ENCODE peak calls at places on chromosomes 11 and 22, in eight cellular contexts. M is cardiac muscle cell, E is K562, C is aorta, P is OCI-LY7, W is tibial nerve, B is HFF-Myc, K is kidney. J is an unnamed sample.

GRCh38 chr11:118088531-118088930 is 1.8 kb upstream of the SMIM35 start:
- DNase-seq in M (no peak), E (no peak), C (no peak), P (no peak), W (no peak), B (no peak), K (peak; percentile 87), J (no peak)

GRCh38 chr11:36455658-36456111 is 54.4 kb downstream of the TRAF6 start:
- DNase-seq in M (peak; percentile 98), E (peak; percentile 11), C (peak; percentile 95), P (no peak), W (peak; percentile 52), B (peak; percentile 88), K (peak; percentile 95), J (peak; percentile 96)

GRCh38 chr22:23591203-23591791 is 11.2 kb upstream of the IGLL1 start:
- DNase-seq in M (peak; percentile 78), E (peak; percentile 60), C (peak; percentile 81), P (peak; percentile 66), W (peak; percentile 50), B (no peak), K (peak; percentile 77), J (no peak)

GRCh38 chr11:92152245-92152644 is 72.4 kb upstream of the FAT3 start:
- DNase-seq in M (no peak), E (peak; percentile 3), C (no peak), P (no peak), W (no peak), B (no peak), K (no peak), J (no peak)

GRCh38 chr11:114057147-114057546 is 2.4 kb upstream of the ZBTB16 start:
- DNase-seq in M (no peak), E (no peak), C (no peak), P (no peak), W (no peak), B (no peak), K (no peak), J (no peak)

GRCh38 chr11:14974723-14975587 is 2.8 kb upstream of the CALCA start:
- DNase-seq in M (peak; percentile 49), E (peak; percentile 66), C (peak; percentile 81), P (peak; percentile 40), W (peak; percentile 15), B (no peak), K (no peak), J (peak; percentile 89)

GRCh38 chr11:10350341-10350740 is 45.5 kb downstream of the ADM start:
- DNase-seq in M (peak; percentile 70), E (no peak), C (no peak), P (no peak), W (no peak), B (no peak), K (no peak), J (no peak)

GRCh38 chr22:44928711-44929347 is 81.0 kb downstream of the PHF21B start:
- DNase-seq in M (no peak), E (no peak), C (peak; percentile 51), P (no peak), W (no peak), B (no peak), K (peak; percentile 41), J (peak; percentile 37)

GRCh38 chr11:15547685-15548084 is 433.0 kb downstream of the INSC start:
- DNase-seq in M (no peak), E (no peak), C (no peak), P (no peak), W (no peak), B (no peak), K (no peak), J (no peak)

DNA sequence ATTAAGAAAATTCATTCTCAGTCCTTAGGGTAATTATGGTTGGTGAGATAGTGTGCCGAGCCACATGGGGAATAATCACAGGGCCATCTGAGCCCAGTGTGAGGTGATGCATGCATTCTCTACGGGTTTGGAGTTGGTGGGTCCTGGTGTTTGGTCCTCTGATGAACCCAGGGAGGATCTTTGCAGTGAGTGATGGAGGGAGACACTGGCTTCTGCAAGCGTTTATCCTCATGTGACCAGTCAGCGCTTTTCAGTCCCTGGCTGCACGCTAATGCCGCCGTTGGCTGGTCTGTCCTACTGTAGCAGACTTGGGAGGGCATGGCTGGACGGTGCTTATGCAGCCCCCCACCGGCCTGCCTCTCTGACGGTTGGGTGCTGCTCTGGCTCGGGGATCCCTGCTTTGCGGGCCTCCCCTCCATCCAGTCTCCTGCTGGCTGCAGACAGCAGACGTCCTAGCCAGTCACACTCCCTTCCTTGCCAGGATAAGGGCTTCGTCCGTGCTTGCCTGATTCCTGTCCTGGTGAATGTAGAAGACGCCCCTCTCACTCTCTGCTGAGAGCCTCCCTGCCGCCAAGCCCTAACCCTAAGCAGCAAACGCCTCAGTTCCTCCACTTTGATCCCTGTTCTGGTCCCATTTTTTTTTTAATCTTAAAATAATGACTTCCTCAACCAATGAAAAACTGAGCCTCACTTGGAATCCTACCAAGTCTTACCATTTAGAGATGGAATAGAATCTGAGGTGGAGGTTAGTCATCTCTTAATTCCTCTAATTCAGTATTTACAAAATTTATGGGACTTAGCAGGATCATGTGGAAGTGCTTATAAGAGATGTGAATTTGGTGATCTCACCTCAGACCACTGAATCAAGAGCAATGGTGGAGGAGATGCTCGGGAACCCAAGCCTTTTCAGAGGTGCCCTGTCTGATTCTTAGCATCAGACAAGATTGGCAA is 143.7 kb upstream of the SORL1-AS1 start:
- DNase-seq in M (no peak), E (no peak), C (no peak), P (no peak), W (no peak), B (peak; percentile 65), K (no peak), J (peak; percentile 84)
- H3K4me3 ChIP-seq in M (no peak overlapping the region), E (no peak overlapping the region), C (no peak overlapping the region), P (no peak overlapping the region), W (no peak overlapping the region), B (peak overlapping the region; percentile 18), K (no peak overlapping the region), J (peak overlapping the region; percentile 2)

DNA sequence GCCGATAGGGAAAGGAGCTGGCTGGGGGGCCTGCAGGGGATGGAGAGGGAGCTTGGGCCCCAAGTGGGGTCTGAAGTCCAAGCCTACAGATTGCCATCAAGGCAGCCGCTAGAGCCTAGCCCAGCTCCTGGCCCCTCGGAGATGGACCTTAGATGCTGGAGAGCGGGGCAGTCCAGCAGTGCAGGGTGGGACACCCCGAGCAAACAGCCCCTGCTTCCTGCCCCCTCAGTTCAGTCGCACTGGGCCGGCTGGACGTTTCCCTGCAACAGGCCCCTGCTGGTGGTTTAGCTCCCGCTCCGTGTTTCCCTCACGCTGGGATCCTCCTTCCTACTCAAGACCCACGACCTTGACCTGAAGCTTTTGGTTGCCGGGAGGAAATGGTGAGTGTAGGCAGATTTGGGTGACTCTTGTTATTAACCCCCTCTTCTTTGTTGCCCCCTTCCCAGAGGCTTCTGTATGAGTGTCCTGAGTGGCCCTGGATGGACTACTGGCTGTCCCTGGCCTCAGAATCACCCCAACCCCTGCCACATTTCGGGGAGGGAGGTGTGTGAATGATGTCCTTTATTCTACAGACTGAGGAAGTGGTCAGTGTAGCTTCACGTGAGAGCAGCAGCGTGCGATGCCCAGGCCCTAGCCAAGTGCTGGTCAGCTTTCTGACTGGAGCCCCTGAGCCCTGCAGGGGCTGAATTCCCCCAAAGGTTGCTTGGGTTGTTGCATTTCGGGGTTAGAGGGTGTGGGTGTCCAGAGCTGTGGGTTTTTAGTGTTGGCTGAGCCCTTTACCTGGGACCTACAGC is 2.7 kb downstream of the ST3GAL4 start:
- DNase-seq in M (no peak), E (no peak), C (peak; percentile 75), P (no peak), W (no peak), B (no peak), K (no peak), J (no peak)
- H3K4me3 ChIP-seq in M (no peak overlapping the region), E (no peak overlapping the region), C (no peak overlapping the region), P (no peak overlapping the region), W (peak overlapping the region; percentile 81), B (peak overlapping the region; percentile 60), K (no peak overlapping the region), J (no peak overlapping the region)

GRCh38 chr22:35540600-35541253 is at the start of gene RASD2:
- DNase-seq in M (peak; percentile 31), E (peak; percentile 14), C (no peak), P (peak; percentile 31), W (no peak), B (no peak), K (no peak), J (peak; percentile 87)
- H3K4me3 ChIP-seq in M (peak within 1 kb of the TSS; percentile 51), E (peak within 1 kb of the TSS; percentile 32), C (peak within 1 kb of the TSS; percentile 68), P (peak within 1 kb of the TSS; percentile 69), W (peak within 1 kb of the TSS; percentile 10), B (peak within 1 kb of the TSS; percentile 44), K (peak within 1 kb of the TSS; percentile 52), J (peak within 1 kb of the TSS; percentile 69)

DNA sequence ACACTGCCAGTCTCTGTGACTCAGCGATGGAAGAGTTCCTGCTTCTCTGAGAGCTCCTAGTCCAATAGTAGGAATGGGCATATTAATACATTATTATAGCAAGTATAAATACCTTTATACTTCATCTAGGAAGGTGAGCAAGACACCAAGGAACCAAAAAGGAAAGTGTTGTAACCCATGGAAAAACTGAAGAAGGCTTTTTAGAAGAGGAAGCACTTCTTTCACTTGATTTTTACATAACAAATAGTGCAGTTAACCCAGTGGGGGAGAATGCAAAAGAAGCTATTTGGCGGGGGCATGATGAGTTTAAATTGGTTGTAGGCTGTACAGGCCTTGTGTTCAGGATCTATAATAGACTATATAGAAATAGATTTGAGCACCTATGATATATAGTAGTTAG is 31.2 kb upstream of the C11orf87 start:
- DNase-seq in M (no peak), E (no peak), C (no peak), P (no peak), W (no peak), B (no peak), K (no peak), J (no peak)
- H3K4me3 ChIP-seq in M (no peak overlapping the region), E (no peak overlapping the region), C (no peak overlapping the region), P (no peak overlapping the region), W (no peak overlapping the region), B (no peak overlapping the region), K (no peak overlapping the region), J (no peak overlapping the region)

DNA sequence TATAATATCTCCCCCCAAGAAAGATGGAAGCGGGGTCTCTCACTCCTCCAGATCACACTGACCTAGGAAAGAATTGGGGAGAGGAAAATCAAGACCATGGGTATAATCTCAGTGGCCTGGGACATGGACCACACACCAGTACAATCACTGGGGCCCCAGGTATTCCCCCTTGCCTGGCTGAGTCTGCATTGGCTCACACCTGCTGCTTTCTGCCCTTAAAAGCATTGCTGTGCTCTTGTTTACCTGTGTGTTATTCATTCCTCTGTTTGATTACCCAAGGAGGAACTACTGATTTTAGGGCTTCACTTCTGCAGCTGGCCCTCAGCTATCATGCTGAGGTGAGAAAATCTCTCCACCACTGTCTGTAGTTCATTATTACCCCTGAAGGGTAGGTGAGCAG is 14.0 kb upstream of the PARVA start:
- DNase-seq in M (no peak), E (no peak), C (no peak), P (no peak), W (no peak), B (no peak), K (no peak), J (peak; percentile 51)
- H3K4me3 ChIP-seq in M (no peak overlapping the region), E (no peak overlapping the region), C (no peak overlapping the region), P (no peak overlapping the region), W (no peak overlapping the region), B (no peak overlapping the region), K (no peak overlapping the region), J (no peak overlapping the region)